ENCODE peak calls at places on chromosomes 11 and 22, in five cellular contexts. P, W, O, T and E are unnamed samples.

GRCh38 chr22:23862103-23862502 is 4.4 kb downstream of the SLC2A11 start:
- DNase-seq in W (peak), T (peak), O (peak), P (no peak), E (no peak)

GRCh38 chr11:12185914-12186313 is 75.5 kb downstream of the MICAL2 start:
- DNase-seq in T (peak), P (no peak), O (no peak), W (no peak), E (peak)

GRCh38 chr11:116515666-116516184 is 257.1 kb downstream of the BUD13 start:
- DNase-seq in T (no peak), W (no peak), O (no peak), P (no peak), E (no peak)

GRCh38 chr11:47551086-47551485 is 1.8 kb downstream of the CELF1 start:
- DNase-seq in P (peak), T (peak), W (no peak), O (no peak), E (no peak)

GRCh38 chr11:70942593-70942992 is 309.8 kb downstream of the SHANK2 start:
- DNase-seq in O (no peak), P (no peak), W (no peak), T (peak), E (no peak)

GRCh38 chr11:8352852-8353505 is 89.3 kb upstream of the LMO1 start:
- DNase-seq in O (no peak), T (no peak), P (no peak), W (no peak), E (no peak)

GRCh38 chr11:68825603-68826002 is 16.1 kb downstream of the CPT1A start:
- DNase-seq in O (no peak), P (peak), W (peak), T (peak), E (no peak)

GRCh38 chr22:48450188-48450825 is 1377.4 kb downstream of the BRD1 start:
- DNase-seq in P (no peak), T (no peak), W (no peak), O (no peak), E (no peak)

GRCh38 chr22:30324008-30324730 is 2.6 kb downstream of the TBC1D10A start:
- DNase-seq in O (peak), T (no peak), W (peak), P (peak), E (no peak)